ENCODE peak calls at places on chromosome 10, in four cellular contexts. One of them, this sample, is unnamed.

GRCh38 chr10:38102889-38103288 is 8.8 kb downstream of the ZNF37A start:
- DNase-seq in K562: no peak
- DNase-seq in HepG2: no peak
- DNase-seq in HCT116: no peak
- DNase-seq in this sample: no peak

GRCh38 chr10:16989826-16990293 is 139.8 kb downstream of the CUBN start:
- DNase-seq in K562: no peak
- DNase-seq in HepG2: no peak
- DNase-seq in HCT116: no peak
- DNase-seq in this sample: peak; percentile 13

GRCh38 chr10:117768333-117769045 is 225.9 kb downstream of the EMX2 start:
- DNase-seq in K562: no peak
- DNase-seq in HepG2: no peak
- DNase-seq in HCT116: no peak
- DNase-seq in this sample: no peak

GRCh38 chr10:585502-585901 is 104.0 kb downstream of the DIP2C start:
- DNase-seq in K562: no peak
- DNase-seq in HepG2: no peak
- DNase-seq in HCT116: no peak
- DNase-seq in this sample: no peak

GRCh38 chr10:77566914-77567566 is 70.6 kb downstream of the KCNMA1 start:
- DNase-seq in K562: no peak
- DNase-seq in HepG2: no peak
- DNase-seq in HCT116: no peak
- DNase-seq in this sample: no peak

GRCh38 chr10:114779803-114780609 is 41.6 kb upstream of the FHIP2A start:
- DNase-seq in K562: no peak
- DNase-seq in HepG2: peak; percentile 3
- DNase-seq in HCT116: peak; percentile 76
- DNase-seq in this sample: no peak

GRCh38 chr10:117162093-117163021 is 24.3 kb upstream of the VAX1 start:
- DNase-seq in K562: no peak
- DNase-seq in HepG2: no peak
- DNase-seq in HCT116: no peak
- DNase-seq in this sample: no peak

GRCh38 chr10:95183132-95183450 is 10.9 kb upstream of the ACSM6 start:
- DNase-seq in K562: no peak
- DNase-seq in HepG2: no peak
- DNase-seq in HCT116: no peak
- DNase-seq in this sample: no peak

GRCh38 chr10:124537891-124538290 is 76.3 kb downstream of the LHPP start:
- DNase-seq in K562: no peak
- DNase-seq in HepG2: no peak
- DNase-seq in HCT116: no peak
- DNase-seq in this sample: no peak

GRCh38 chr10:29714096-29714874 is 79.5 kb upstream of the SVIL start:
- DNase-seq in K562: no peak
- DNase-seq in HepG2: no peak
- DNase-seq in HCT116: peak; percentile 57
- DNase-seq in this sample: no peak

GRCh38 chr10:101629781-101630419 is 41.8 kb downstream of the DPCD start:
- DNase-seq in K562: no peak
- DNase-seq in HepG2: no peak
- DNase-seq in HCT116: no peak
- DNase-seq in this sample: no peak

GRCh38 chr10:49001861-49002675 is 62.4 kb upstream of the LRRC18 start:
- DNase-seq in K562: no peak
- DNase-seq in HepG2: no peak
- DNase-seq in HCT116: no peak
- DNase-seq in this sample: no peak

GRCh38 chr10:102423372-102423968 is 2.8 kb downstream of the FBXL15 start:
- DNase-seq in K562: no peak
- DNase-seq in HepG2: no peak
- DNase-seq in HCT116: no peak
- DNase-seq in this sample: no peak

GRCh38 chr10:35011771-35012191 is 78.4 kb downstream of the CUL2 start:
- DNase-seq in K562: no peak
- DNase-seq in HepG2: no peak
- DNase-seq in HCT116: no peak
- DNase-seq in this sample: no peak

GRCh38 chr10:104035817-104036384 is 49.8 kb downstream of the COL17A1 start:
- DNase-seq in K562: no peak
- DNase-seq in HepG2: no peak
- DNase-seq in HCT116: no peak
- DNase-seq in this sample: no peak

DNA sequence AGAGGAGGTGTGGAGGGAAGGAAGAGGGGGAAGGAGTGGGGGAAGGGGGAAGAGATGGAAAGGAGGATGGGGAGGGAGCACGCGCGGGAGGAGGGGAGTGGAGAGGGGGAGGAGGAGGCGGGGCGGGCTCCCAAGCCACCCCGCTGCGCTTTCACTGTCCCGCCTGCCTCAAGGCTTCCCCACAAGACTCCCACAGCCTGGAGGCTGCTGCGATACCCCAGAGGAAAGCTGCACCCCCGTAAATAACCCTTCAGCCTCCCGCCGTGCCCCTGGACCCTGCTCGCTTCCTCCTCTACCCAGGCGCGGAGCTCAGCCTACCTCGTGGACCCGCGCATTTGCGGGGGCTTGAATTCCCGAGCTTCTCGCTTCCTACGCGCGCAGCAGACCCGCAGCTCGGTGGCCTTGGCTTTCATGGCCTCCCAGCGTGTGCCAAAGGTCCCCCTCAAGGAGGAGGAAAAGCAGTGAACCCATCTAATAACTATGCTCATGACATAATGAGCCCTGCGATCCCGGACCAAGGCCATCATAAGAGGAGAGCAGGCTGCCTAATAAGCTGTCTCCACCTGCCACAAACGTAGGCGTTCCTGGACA is at the start of gene C10orf67:
- DNase-seq in K562: no peak
- DNase-seq in HepG2: no peak
- DNase-seq in HCT116: no peak
- DNase-seq in this sample: peak; percentile 70
- TF ChIP-seq FOSL1 in K562: no peak
- TF ChIP-seq FOSL1 in HepG2: no peak
- TF ChIP-seq FOSL1 in HCT116: no peak
- TF ChIP-seq FOSL1 in this sample: no peak

GRCh38 chr10:97069576-97070362 is 116.0 kb downstream of the SLIT1 start:
- DNase-seq in K562: peak; percentile 14
- DNase-seq in HepG2: no peak
- DNase-seq in HCT116: peak; percentile 68
- DNase-seq in this sample: no peak
- TF ChIP-seq FOSL1 in K562: peak; percentile 87
- TF ChIP-seq FOSL1 in HepG2: no peak
- TF ChIP-seq FOSL1 in HCT116: peak; percentile 55
- TF ChIP-seq FOSL1 in this sample: no peak

GRCh38 chr10:89502556-89502955 is 32.8 kb downstream of the SLC16A12 start:
- DNase-seq in K562: no peak
- DNase-seq in HepG2: no peak
- DNase-seq in HCT116: no peak
- DNase-seq in this sample: no peak
- TF ChIP-seq FOSL1 in K562: no peak
- TF ChIP-seq FOSL1 in HepG2: no peak
- TF ChIP-seq FOSL1 in HCT116: no peak
- TF ChIP-seq FOSL1 in this sample: no peak

DNA sequence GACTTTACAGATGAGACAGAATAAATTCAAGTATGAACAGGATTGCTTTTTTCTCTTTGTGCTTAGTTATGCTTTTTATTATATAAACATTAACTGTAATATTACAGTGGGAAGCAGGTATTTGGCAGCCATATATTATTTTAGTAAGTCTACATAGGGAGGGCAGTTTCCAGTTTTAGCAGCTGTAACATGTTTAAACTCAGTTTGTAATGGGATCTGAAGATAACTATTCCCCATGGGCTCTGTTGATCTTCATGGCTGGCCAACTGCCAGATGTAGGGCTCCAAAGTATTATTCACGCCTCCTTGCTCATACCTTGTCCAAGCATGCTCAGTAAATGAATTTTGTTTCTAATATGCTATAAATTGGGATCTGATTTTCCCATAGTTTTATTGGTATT is 182.4 kb downstream of the ARID5B start:
- DNase-seq in K562: peak; percentile 32
- DNase-seq in HepG2: no peak
- DNase-seq in HCT116: no peak
- DNase-seq in this sample: no peak
- TF ChIP-seq FOSL1 in K562: no peak
- TF ChIP-seq FOSL1 in HepG2: no peak
- TF ChIP-seq FOSL1 in HCT116: no peak
- TF ChIP-seq FOSL1 in this sample: no peak

GRCh38 chr10:62626817-62627216 is 177.7 kb upstream of the ADO start:
- DNase-seq in K562: no peak
- DNase-seq in HepG2: no peak
- DNase-seq in HCT116: no peak
- DNase-seq in this sample: no peak
- TF ChIP-seq FOSL1 in K562: no peak
- TF ChIP-seq FOSL1 in HepG2: no peak
- TF ChIP-seq FOSL1 in HCT116: peak; percentile 73
- TF ChIP-seq FOSL1 in this sample: no peak

This sample was measured in H1.